ENCODE peak calls at places on chromosomes 1 and 21, in eight cellular contexts. P, V, G, K, W, J, F and E are unnamed samples.
A peak's percentile ranks its signal among the peaks of the same experiment; 100 is the strongest.

GRCh38 chr1:39158330-39159086 is 46.0 kb upstream of the MACF1 start:
- DNase-seq in W (peak; percentile 87), J (no peak), V (no peak), G (no peak), K (peak; percentile 99), P (peak; percentile 22), F (peak; percentile 85), E (no peak)

GRCh38 chr1:59108481-59109317 is 188.2 kb upstream of the FGGY start:
- DNase-seq in P (no peak), V (no peak), J (no peak), G (no peak), W (no peak), K (no peak), F (no peak), E (no peak)

GRCh38 chr1:203250936-203251335 is 21.5 kb upstream of the CHIT1 start:
- DNase-seq in K (no peak), F (no peak), V (no peak), G (no peak), W (no peak), P (no peak), J (no peak), E (no peak)

GRCh38 chr1:156663178-156663577 is 14.0 kb downstream of the NES start:
- DNase-seq in V (no peak), K (no peak), F (no peak), G (no peak), J (no peak), P (no peak), W (no peak), E (no peak)

GRCh38 chr1:54250670-54251069 is 50.7 kb downstream of the MRPL37 start:
- DNase-seq in J (no peak), K (no peak), F (no peak), G (no peak), P (no peak), V (no peak), W (no peak), E (no peak)

GRCh38 chr1:14598498-14599172 is at the start of gene KAZN:
- DNase-seq in V (peak; percentile 72), G (no peak), P (no peak), K (no peak), W (no peak), F (no peak), J (peak; percentile 19), E (peak; percentile 83)

GRCh38 chr1:100292711-100293110 is 26.7 kb downstream of the RTCA start:
- DNase-seq in V (no peak), W (no peak), F (no peak), J (no peak), G (no peak), K (no peak), P (no peak), E (no peak)

GRCh38 chr1:56874689-56875088 is 20.1 kb downstream of the C8A start:
- DNase-seq in V (no peak), J (no peak), P (no peak), W (no peak), G (no peak), K (no peak), F (no peak), E (no peak)

GRCh38 chr1:67708606-67709005 is 23.6 kb downstream of the GADD45A start:
- DNase-seq in K (no peak), J (no peak), G (no peak), V (no peak), W (peak; percentile 60), F (peak; percentile 50), P (no peak), E (no peak)

GRCh38 chr1:77996734-77997133 is 8.0 kb upstream of the DNAJB4 start:
- DNase-seq in P (no peak), J (no peak), G (no peak), W (no peak), K (no peak), F (no peak), V (no peak), E (no peak)

GRCh38 chr1:84271452-84272273 is 29.8 kb upstream of the SAMD13 start:
- DNase-seq in W (peak; percentile 51), K (no peak), F (peak; percentile 34), J (no peak), G (no peak), V (no peak), P (no peak), E (no peak)

GRCh38 chr1:228150021-228150457 is 309 bp downstream of the GJC2 start:
- DNase-seq in P (no peak), F (no peak), V (peak; percentile 47), K (no peak), G (peak; percentile 12), W (no peak), J (peak; percentile 74), E (no peak)

GRCh38 chr1:39819091-39819812 is 30.6 kb upstream of the BMP8B start:
- DNase-seq in V (no peak), P (no peak), G (no peak), J (no peak), K (no peak), W (peak; percentile 85), F (peak; percentile 56), E (no peak)

GRCh38 chr1:173190101-173190895 is 16.8 kb downstream of the TNFSF4 start:
- DNase-seq in K (peak; percentile 85), F (peak; percentile 91), W (peak; percentile 79), V (no peak), J (peak; percentile 60), P (peak; percentile 11), G (peak; percentile 60), E (no peak)

GRCh38 chr1:214603819-214604252 is 841 bp downstream of the CENPF start:
- DNase-seq in V (peak; percentile 60), P (peak; percentile 28), F (no peak), J (no peak), W (no peak), K (no peak), G (no peak), E (no peak)

GRCh38 chr1:17350053-17350452 is 21.9 kb upstream of the PADI6 start:
- DNase-seq in K (no peak), G (no peak), W (no peak), P (no peak), V (no peak), F (no peak), J (no peak), E (no peak)

GRCh38 chr1:208081972-208082371 is 162.2 kb downstream of the PLXNA2 start:
- DNase-seq in V (no peak), P (no peak), J (peak; percentile 66), F (no peak), K (no peak), G (no peak), W (no peak), E (no peak)

GRCh38 chr1:24412408-24412807 is 1.2 kb downstream of the STPG1 start:
- DNase-seq in P (no peak), W (peak; percentile 61), K (no peak), J (no peak), F (no peak), G (no peak), V (no peak), E (no peak)

GRCh38 chr21:35840197-35840799 is 220.0 kb downstream of the SETD4 start:
- DNase-seq in G (peak; percentile 56), F (peak; percentile 67), K (peak; percentile 50), P (peak; percentile 5), J (peak; percentile 52), V (peak; percentile 38), W (peak; percentile 52), E (no peak)

GRCh38 chr1:168331569-168331968 is 50.9 kb downstream of the TBX19 start:
- DNase-seq in K (no peak), G (no peak), V (no peak), F (no peak), W (no peak), P (no peak), J (no peak), E (no peak)

GRCh38 chr1:72178266-72178665 is 104.1 kb downstream of the NEGR1 start:
- DNase-seq in P (no peak), J (no peak), W (no peak), G (no peak), F (no peak), V (no peak), K (no peak), E (no peak)
- TF ChIP-seq EP300 in P (no peak), J (no peak), W (no peak), G (no peak), F (no peak), V (no peak), K (no peak), E (no peak)

DNA sequence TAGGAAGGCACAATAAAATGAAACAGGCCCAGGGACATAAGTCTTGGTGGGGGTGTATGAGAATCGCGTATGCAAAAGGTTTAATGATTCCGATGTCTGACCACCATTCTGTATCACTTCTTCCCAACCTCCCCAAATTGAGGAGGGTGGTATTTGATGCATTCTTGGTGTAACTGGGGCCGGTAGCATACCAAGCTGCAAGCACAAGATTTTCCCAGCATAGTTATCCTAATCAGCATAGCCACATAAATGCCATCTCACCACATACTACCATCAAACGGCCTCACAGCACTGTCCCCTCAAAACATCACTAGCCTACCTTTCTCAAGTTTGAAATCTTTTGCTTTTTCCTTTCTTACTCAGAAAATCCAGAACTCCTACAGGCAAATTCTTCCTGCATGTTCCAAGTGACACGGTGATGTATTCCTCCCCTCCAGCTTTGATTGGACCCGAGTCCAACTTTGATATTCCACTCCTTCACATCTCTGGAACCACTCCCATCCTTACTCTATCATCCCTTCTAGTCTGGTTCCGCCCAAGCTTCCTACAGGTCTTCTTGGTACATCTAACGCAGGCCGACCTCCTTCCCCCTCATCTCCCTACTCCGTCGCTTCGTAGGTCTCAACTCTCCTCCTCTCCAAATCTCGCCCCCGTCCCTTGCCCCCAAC is 704 bp downstream of the CLK2 start:
- DNase-seq in K (peak; percentile 42), V (peak; percentile 10), W (no peak), G (no peak), J (no peak), P (peak; percentile 77), F (no peak), E (no peak)
- TF ChIP-seq EP300 in K (no peak), V (no peak), W (no peak), G (no peak), J (no peak), P (no peak), F (no peak), E (no peak)

DNA sequence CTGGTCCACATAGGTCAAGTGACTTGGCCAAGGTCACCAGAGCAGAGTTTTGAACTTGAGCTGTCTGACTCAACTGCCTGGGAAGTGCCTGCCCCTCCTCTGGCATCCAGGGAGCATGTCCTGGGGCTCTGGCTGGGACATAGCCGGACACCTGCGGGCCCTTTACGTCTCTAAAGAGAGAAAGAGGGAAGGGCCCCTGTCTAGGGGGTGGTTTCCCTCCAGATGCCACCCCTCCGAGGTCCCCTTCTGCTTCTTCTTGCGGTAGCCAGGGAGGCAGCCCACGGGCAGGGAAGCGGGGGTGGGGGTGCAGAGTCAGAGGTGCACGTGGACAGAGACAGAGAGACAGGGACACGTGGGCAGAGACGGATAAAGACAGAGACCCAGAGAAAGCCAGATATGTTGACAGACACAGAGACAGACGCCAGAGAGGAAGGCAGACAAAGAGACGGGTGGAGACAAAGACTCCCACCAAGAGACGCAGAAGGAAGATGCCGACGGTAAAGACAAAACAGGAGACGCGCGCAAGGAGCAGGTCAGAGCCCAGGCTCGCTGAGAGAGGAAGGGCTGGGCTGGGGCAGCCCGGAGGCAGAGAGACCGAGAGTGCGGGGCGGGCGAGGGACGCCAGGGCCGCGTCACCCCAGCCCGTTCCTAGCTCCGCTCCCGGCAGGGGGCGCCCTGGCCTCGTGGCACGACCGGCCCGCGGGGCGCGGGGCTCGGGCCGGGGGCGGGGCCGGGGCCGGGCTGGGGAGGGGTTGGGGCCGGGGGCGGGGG is 458 bp upstream of the ALPL start:
- DNase-seq in P (peak; percentile 62), J (peak; percentile 74), K (no peak), V (peak; percentile 97), F (peak; percentile 76), G (peak; percentile 21), W (peak; percentile 62), E (peak; percentile 97)
- TF ChIP-seq EP300 in P (no peak), J (no peak), K (no peak), V (no peak), F (no peak), G (no peak), W (no peak), E (no peak)

GRCh38 chr1:224041032-224041431 is 72.9 kb upstream of the FBXO28 start:
- DNase-seq in W (no peak), P (no peak), F (no peak), J (no peak), V (no peak), K (no peak), G (no peak), E (no peak)
- TF ChIP-seq EP300 in W (no peak), P (no peak), F (no peak), J (no peak), V (no peak), K (no peak), G (no peak), E (no peak)